ENCODE peak calls at places on chromosomes 2 and 18, in four cellular contexts. One of them, this sample, is unnamed.

GRCh38 chr2:86489542-86489941 is 48.4 kb downstream of the KDM3A start:
- DNase-seq in GM12878: no peak
- DNase-seq in SK-N-SH: no peak
- DNase-seq in K562: no peak
- DNase-seq in this sample: no peak

GRCh38 chr2:64359176-64359891 is 94.6 kb upstream of the LGALSL start:
- DNase-seq in SK-N-SH: no peak
- DNase-seq in K562: no peak
- DNase-seq in GM12878: no peak
- DNase-seq in this sample: no peak

GRCh38 chr18:812123-812672 is at the start of gene YES1:
- DNase-seq in K562: peak; percentile 96
- DNase-seq in GM12878: no peak
- DNase-seq in SK-N-SH: peak; percentile 89
- DNase-seq in this sample: peak; percentile 90

GRCh38 chr2:54755641-54756326 is 32.3 kb downstream of the EML6 start:
- DNase-seq in K562: no peak
- DNase-seq in GM12878: peak; percentile 23
- DNase-seq in SK-N-SH: no peak
- DNase-seq in this sample: no peak

GRCh38 chr2:29920631-29921559 is 491 bp downstream of the ALK start:
- DNase-seq in K562: no peak
- DNase-seq in SK-N-SH: peak; percentile 76
- DNase-seq in GM12878: no peak
- DNase-seq in this sample: peak; percentile 87

GRCh38 chr18:48122376-48122775 is 191.9 kb upstream of the SMAD2 start:
- DNase-seq in K562: no peak
- DNase-seq in GM12878: no peak
- DNase-seq in SK-N-SH: no peak
- DNase-seq in this sample: no peak

GRCh38 chr2:173773076-173773475 is 192.1 kb downstream of the SP3 start:
- DNase-seq in SK-N-SH: no peak
- DNase-seq in K562: no peak
- DNase-seq in GM12878: no peak
- DNase-seq in this sample: peak; percentile 11

GRCh38 chr2:217938038-217938437 is 64.8 kb downstream of the TNS1 start:
- DNase-seq in SK-N-SH: no peak
- DNase-seq in K562: no peak
- DNase-seq in GM12878: no peak
- DNase-seq in this sample: no peak

GRCh38 chr18:2515408-2515807 is 55.9 kb downstream of the METTL4 start:
- DNase-seq in K562: no peak
- DNase-seq in GM12878: no peak
- DNase-seq in SK-N-SH: no peak
- DNase-seq in this sample: no peak

GRCh38 chr2:242056026-242056425 is 186.5 kb downstream of the RTP5 start:
- DNase-seq in GM12878: no peak
- DNase-seq in K562: no peak
- DNase-seq in SK-N-SH: no peak
- DNase-seq in this sample: no peak

GRCh38 chr2:96143231-96143847 is 1.9 kb downstream of the DUSP2 start:
- DNase-seq in SK-N-SH: no peak
- DNase-seq in GM12878: no peak
- DNase-seq in K562: no peak
- DNase-seq in this sample: no peak

GRCh38 chr2:168060956-168061750 is 186.2 kb downstream of the STK39 start:
- DNase-seq in SK-N-SH: no peak
- DNase-seq in K562: no peak
- DNase-seq in GM12878: no peak
- DNase-seq in this sample: no peak

GRCh38 chr2:202014328-202015034 is 19.2 kb upstream of the FZD7 start:
- DNase-seq in K562: no peak
- DNase-seq in SK-N-SH: peak; percentile 62
- DNase-seq in GM12878: no peak
- DNase-seq in this sample: no peak

GRCh38 chr2:10221976-10222870 is 80.5 kb upstream of the HPCAL1 start:
- DNase-seq in SK-N-SH: no peak
- DNase-seq in K562: no peak
- DNase-seq in GM12878: no peak
- DNase-seq in this sample: no peak

GRCh38 chr18:78893396-78894305 is 86.0 kb upstream of the SALL3 start:
- DNase-seq in K562: no peak
- DNase-seq in GM12878: no peak
- DNase-seq in SK-N-SH: no peak
- DNase-seq in this sample: no peak
- TF ChIP-seq NRF1 in K562: no peak
- TF ChIP-seq NRF1 in GM12878: no peak
- TF ChIP-seq NRF1 in SK-N-SH: no peak
- TF ChIP-seq NRF1 in this sample: no peak

GRCh38 chr18:7524786-7525185 is 42.3 kb upstream of the PTPRM start:
- DNase-seq in SK-N-SH: no peak
- DNase-seq in K562: no peak
- DNase-seq in GM12878: no peak
- DNase-seq in this sample: no peak
- TF ChIP-seq NRF1 in SK-N-SH: no peak
- TF ChIP-seq NRF1 in K562: no peak
- TF ChIP-seq NRF1 in GM12878: no peak
- TF ChIP-seq NRF1 in this sample: no peak

GRCh38 chr2:42859801-42860200 is 67.4 kb upstream of the HAAO start:
- DNase-seq in K562: no peak
- DNase-seq in SK-N-SH: no peak
- DNase-seq in GM12878: no peak
- DNase-seq in this sample: no peak
- TF ChIP-seq NRF1 in K562: no peak
- TF ChIP-seq NRF1 in SK-N-SH: no peak
- TF ChIP-seq NRF1 in GM12878: no peak
- TF ChIP-seq NRF1 in this sample: no peak

DNA sequence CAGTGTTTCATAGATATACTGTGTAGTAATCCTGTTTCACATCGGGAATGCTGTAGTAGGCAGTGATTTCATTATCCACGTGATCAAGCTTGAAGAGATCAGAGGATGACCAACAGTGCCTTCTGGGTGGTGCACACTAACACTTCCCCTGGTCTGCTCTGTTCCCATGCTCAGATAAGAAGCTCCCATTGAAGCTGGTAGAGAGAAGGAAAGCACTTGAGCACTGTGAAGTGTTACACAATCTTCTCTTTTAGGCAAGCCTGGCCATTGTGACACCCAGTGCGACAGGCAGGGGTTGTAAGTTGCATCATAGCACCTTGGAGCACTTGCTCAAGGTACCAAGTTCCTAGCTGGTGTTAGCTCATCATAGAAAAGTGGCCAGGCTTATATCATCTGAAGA is 30.6 kb upstream of the GPD2 start:
- DNase-seq in GM12878: no peak
- DNase-seq in SK-N-SH: no peak
- DNase-seq in K562: no peak
- DNase-seq in this sample: no peak
- TF ChIP-seq NRF1 in GM12878: no peak
- TF ChIP-seq NRF1 in SK-N-SH: no peak
- TF ChIP-seq NRF1 in K562: no peak
- TF ChIP-seq NRF1 in this sample: no peak

GRCh38 chr2:36706451-36706850 is 9.9 kb downstream of the VIT start:
- DNase-seq in GM12878: no peak
- DNase-seq in SK-N-SH: no peak
- DNase-seq in K562: no peak
- DNase-seq in this sample: no peak

GRCh38 chr2:36713300-36713699 is 16.8 kb downstream of the VIT start:
- DNase-seq in K562: no peak
- DNase-seq in SK-N-SH: no peak
- DNase-seq in GM12878: no peak
- DNase-seq in this sample: peak; percentile 43

GRCh38 chr2:36708119-36708741 is 11.7 kb downstream of the VIT start:
- DNase-seq in GM12878: no peak
- DNase-seq in K562: no peak
- DNase-seq in SK-N-SH: no peak
- DNase-seq in this sample: peak; percentile 30

GRCh38 chr2:36707050-36707449 is 10.5 kb downstream of the VIT start:
- DNase-seq in SK-N-SH: no peak
- DNase-seq in K562: no peak
- DNase-seq in GM12878: no peak
- DNase-seq in this sample: no peak

GRCh38 chr2:36710858-36711520 is 14.5 kb downstream of the VIT start:
- DNase-seq in SK-N-SH: no peak
- DNase-seq in K562: no peak
- DNase-seq in GM12878: no peak
- DNase-seq in this sample: no peak
- TF ChIP-seq NRF1 in SK-N-SH: no peak
- TF ChIP-seq NRF1 in K562: no peak
- TF ChIP-seq NRF1 in GM12878: no peak
- TF ChIP-seq NRF1 in this sample: no peak

GRCh38 chr2:73291461-73292315 is 1.7 kb downstream of the EGR4 start:
- DNase-seq in GM12878: no peak
- DNase-seq in K562: no peak
- DNase-seq in SK-N-SH: peak; percentile 94
- DNase-seq in this sample: peak; percentile 76

GRCh38 chr2:73293534-73294171 is at the start of gene EGR4:
- DNase-seq in GM12878: peak; percentile 34
- DNase-seq in K562: peak; percentile 64
- DNase-seq in SK-N-SH: peak; percentile 93
- DNase-seq in this sample: peak; percentile 89

GRCh38 chr2:73292316-73292905 is 937 bp downstream of the EGR4 start:
- DNase-seq in K562: no peak
- DNase-seq in SK-N-SH: no peak
- DNase-seq in GM12878: no peak
- DNase-seq in this sample: peak; percentile 56

GRCh38 chr2:73294239-73294638 is 891 bp upstream of the EGR4 start:
- DNase-seq in GM12878: no peak
- DNase-seq in SK-N-SH: no peak
- DNase-seq in K562: no peak
- DNase-seq in this sample: no peak

DNA sequence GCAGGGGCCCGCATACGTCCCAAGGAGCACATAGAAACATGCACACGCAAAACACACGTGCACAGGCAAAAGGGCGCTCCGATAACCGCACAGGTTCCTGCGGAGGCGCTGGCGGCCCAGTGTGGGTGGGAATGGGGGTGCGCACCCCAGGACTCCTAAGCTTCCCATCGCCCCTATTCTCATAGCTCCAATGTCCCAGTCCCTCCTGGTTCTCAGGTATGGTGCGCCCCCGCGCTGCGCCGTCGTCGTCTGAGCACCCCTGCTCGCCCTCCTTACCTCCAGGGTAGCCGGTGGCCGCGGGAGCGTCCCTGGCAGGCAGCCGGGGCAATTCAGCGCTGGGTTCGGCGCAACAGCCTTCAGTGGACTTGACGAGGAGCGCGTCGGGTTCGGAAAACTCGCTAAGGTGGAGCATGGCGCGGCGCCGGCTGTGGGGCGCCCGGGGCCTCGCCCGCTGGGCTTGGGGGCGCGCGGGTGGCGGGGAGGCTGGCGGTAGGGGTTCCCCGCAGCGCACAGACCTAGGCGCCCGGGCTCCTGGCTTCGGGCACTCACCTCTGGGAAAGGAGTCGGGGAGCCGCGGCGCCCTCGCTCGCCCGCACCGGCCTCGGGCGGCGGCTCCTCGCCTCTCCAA is 328 bp downstream of the EGR4 start:
- DNase-seq in SK-N-SH: peak; percentile 61
- DNase-seq in GM12878: no peak
- DNase-seq in K562: no peak
- DNase-seq in this sample: no peak
- TF ChIP-seq NRF1 in SK-N-SH: no peak
- TF ChIP-seq NRF1 in GM12878: no peak
- TF ChIP-seq NRF1 in K562: no peak
- TF ChIP-seq NRF1 in this sample: no peak